ENCODE peak calls at places on chromosomes 1 and 21, in seven cellular contexts. N is fibroblast of the conjunctiva, F is HT-29, I is anterior cingulate cortex, V is non-pigmented ciliary epithelial cell, U is hepatocyte, L is GM20000. S is an unnamed sample.

GRCh38 chr1:178465011-178465410 is 31.8 kb downstream of the CLEC20A start:
- DNase-seq in I (no peak), F (no peak), U (no peak), V (peak), N (peak), L (no peak), S (no peak)

GRCh38 chr1:60280764-60281278 is 207.3 kb upstream of the C1orf87 start:
- DNase-seq in L (no peak), I (no peak), N (no peak), U (no peak), V (no peak), F (no peak), S (no peak)

GRCh38 chr1:119358661-119359060 is 9.9 kb upstream of the HAO2 start:
- DNase-seq in I (no peak), U (peak), F (no peak), L (no peak), N (no peak), V (no peak), S (no peak)

GRCh38 chr1:31013187-31013864 is 52.2 kb downstream of the PUM1 start:
- DNase-seq in V (no peak), U (no peak), I (no peak), F (peak), N (no peak), L (peak), S (no peak)

GRCh38 chr1:12249181-12249580 is 19.4 kb downstream of the VPS13D start:
- DNase-seq in U (no peak), I (no peak), F (no peak), N (no peak), V (no peak), L (no peak), S (no peak)

GRCh38 chr1:177008653-177009052 is 155.9 kb downstream of the ASTN1 start:
- DNase-seq in U (no peak), L (no peak), I (no peak), V (no peak), N (no peak), F (no peak), S (no peak)

GRCh38 chr21:15732290-15732995 is 2.7 kb downstream of the USP25 start:
- DNase-seq in V (no peak), N (no peak), L (peak), U (peak), F (peak), I (no peak), S (peak)

GRCh38 chr1:180157108-180157507 is 2.4 kb downstream of the QSOX1 start:
- DNase-seq in I (no peak), U (peak), F (peak), V (peak), L (no peak), N (no peak), S (no peak)

GRCh38 chr1:89812992-89813391 is 7.8 kb upstream of the LRRC8D start:
- DNase-seq in N (no peak), V (no peak), L (no peak), U (peak), I (no peak), F (no peak), S (no peak)

S was measured in DMS 273 treated with DMSO at 0.1 percent for 48 hours.